ENCODE peak calls at places on chromosomes 6 and 20, in five cellular contexts. O is activated gamma-delta T cell treated with Interleukin-2 at 50 U/mL for 16 hours, E is H54, S is nucleus accumbens, Q is astrocyte of the hippocampus. M is an unnamed sample.

GRCh38 chr6:151862461-151862860 is 55.0 kb downstream of the ESR1 start:
- DNase-seq in O (no peak), Q (no peak), S (no peak), E (no peak), M (no peak)

GRCh38 chr20:2137552-2138201 is 36.0 kb downstream of the STK35 start:
- DNase-seq in Q (peak; percentile 56), S (no peak), O (no peak), E (peak; percentile 72), M (no peak)

GRCh38 chr6:148835920-148836441 is 89.2 kb downstream of the UST start:
- DNase-seq in O (no peak), Q (peak; percentile 66), E (no peak), S (no peak), M (no peak)

GRCh38 chr6:3137057-3137777 is 18.7 kb downstream of the BPHL start:
- DNase-seq in Q (no peak), O (no peak), S (no peak), E (no peak), M (no peak)

GRCh38 chr6:160782228-160782627 is 80.2 kb downstream of the PLG start:
- DNase-seq in Q (no peak), S (no peak), E (no peak), O (no peak), M (no peak)

GRCh38 chr6:30042914-30043313 is 18.2 kb upstream of the POLR1H start:
- DNase-seq in E (no peak), Q (no peak), O (no peak), S (no peak), M (no peak)

GRCh38 chr20:5784735-5785134 is 34.5 kb downstream of the SHLD1 start:
- DNase-seq in O (no peak), Q (no peak), S (no peak), E (no peak), M (no peak)

GRCh38 chr20:53981752-53982437 is 88.5 kb downstream of the BCAS1 start:
- DNase-seq in S (no peak), Q (no peak), E (no peak), O (no peak), M (no peak)

GRCh38 chr20:3603108-3603507 is 60.1 kb downstream of the GFRA4 start:
- DNase-seq in Q (no peak), O (no peak), S (no peak), E (no peak), M (no peak)

GRCh38 chr6:161135695-161136591 is 137.9 kb downstream of the AGPAT4 start:
- DNase-seq in E (no peak), O (no peak), S (no peak), Q (no peak), M (peak; percentile 70)

GRCh38 chr6:10355115-10355702 is 59.7 kb downstream of the TFAP2A start:
- DNase-seq in E (no peak), Q (no peak), O (no peak), S (no peak), M (no peak)

GRCh38 chr6:146905313-146905712 is 298.9 kb upstream of the STXBP5 start:
- DNase-seq in S (peak; percentile 5), Q (peak; percentile 89), O (no peak), E (no peak), M (no peak)

GRCh38 chr6:121339639-121340226 is 5.5 kb upstream of the TBC1D32 start:
- DNase-seq in S (no peak), E (no peak), Q (no peak), O (no peak), M (no peak)

GRCh38 chr6:85389180-85389797 is 60.6 kb upstream of the NT5E start:
- DNase-seq in O (no peak), E (no peak), Q (no peak), S (no peak), M (no peak)

GRCh38 chr20:16714242-16714641 is 15.6 kb upstream of the SNRPB2 start:
- DNase-seq in O (no peak), S (no peak), Q (no peak), E (no peak), M (no peak)

GRCh38 chr20:25294459-25295385 is 46.8 kb downstream of the PYGB start:
- DNase-seq in E (peak; percentile 56), S (peak; percentile 45), O (peak; percentile 51), Q (peak; percentile 80), M (no peak)

GRCh38 chr6:21804941-21805610 is 211.5 kb downstream of the SOX4 start:
- DNase-seq in E (no peak), Q (peak; percentile 84), O (no peak), S (no peak), M (no peak)

GRCh38 chr20:12737900-12738299 is 270.9 kb upstream of the SPTLC3 start:
- DNase-seq in O (no peak), S (no peak), Q (no peak), E (no peak), M (no peak)

GRCh38 chr6:73076211-73076610 is 149.1 kb downstream of the KHDC1L start:
- DNase-seq in S (no peak), O (no peak), Q (no peak), E (no peak), M (no peak)

GRCh38 chr6:54070025-54070424 is 41.2 kb upstream of the MLIP start:
- DNase-seq in S (no peak), Q (no peak), O (no peak), E (no peak), M (no peak)

M was measured in CD14-positive monocyte.